ENCODE peak calls at places on chromosomes 5 and 9, in six cellular contexts. M is left kidney; C is activated CD8-positive, alpha-beta memory T cell treated with anti-CD3 and anti-CD28 coated beads, Interleukin-2, amount 50 U/mL, for 48 hours; R is NCI-H748 treated with DMSO at 0.1 percent for 48 hours; P is fibroblast of the aortic adventitia; A is ELF-1. Z is an unnamed sample.

GRCh38 chr5:175060264-175060663 is 335.9 kb downstream of the MSX2 start:
- DNase-seq in M (no peak), C (no peak), R (peak; percentile 57), P (no peak), A (no peak), Z (no peak)

GRCh38 chr5:168364738-168365550 is 73.5 kb downstream of the WWC1 start:
- DNase-seq in M (peak; percentile 42), C (no peak), R (no peak), P (peak; percentile 49), A (peak; percentile 95), Z (no peak)

GRCh38 chr5:173592050-173592669 is 24.3 kb downstream of the BOD1 start:
- DNase-seq in M (no peak), C (no peak), R (no peak), P (no peak), A (no peak), Z (no peak)

GRCh38 chr5:62214701-62215100 is 91.3 kb upstream of the KIF2A start:
- DNase-seq in M (no peak), C (no peak), R (no peak), P (no peak), A (no peak), Z (no peak)

GRCh38 chr9:32260481-32260880 is 124.0 kb upstream of the ACO1 start:
- DNase-seq in M (peak; percentile 92), C (no peak), R (no peak), P (no peak), A (no peak), Z (no peak)

GRCh38 chr5:59356813-59357381 is 536.6 kb downstream of the PDE4D start:
- DNase-seq in M (peak; percentile 55), C (no peak), R (no peak), P (no peak), A (peak; percentile 84), Z (no peak)

GRCh38 chr9:88997646-88998045 is 6.4 kb downstream of the S1PR3 start:
- DNase-seq in M (no peak), C (peak; percentile 34), R (no peak), P (no peak), A (no peak), Z (no peak)

GRCh38 chr9:123863164-123863855 is 66.6 kb downstream of the DENND1A start:
- DNase-seq in M (peak; percentile 54), C (no peak), R (no peak), P (peak; percentile 50), A (no peak), Z (no peak)

GRCh38 chr5:149798466-149798865 is 68.4 kb downstream of the PPARGC1B start:
- DNase-seq in M (no peak), C (no peak), R (no peak), P (no peak), A (no peak), Z (no peak)

GRCh38 chr5:39449572-39449971 is 24.8 kb upstream of the DAB2 start:
- DNase-seq in M (no peak), C (no peak), R (no peak), P (no peak), A (no peak), Z (no peak)

GRCh38 chr9:16145196-16145950 is 592.5 kb downstream of the CCDC171 start:
- DNase-seq in M (peak; percentile 73), C (no peak), R (no peak), P (no peak), A (peak; percentile 74), Z (no peak)

GRCh38 chr5:138305797-138306196 is 25.8 kb downstream of the CDC25C start:
- DNase-seq in M (no peak), C (no peak), R (no peak), P (no peak), A (no peak), Z (no peak)

GRCh38 chr9:79001012-79001411 is 570.8 kb upstream of the TLE4 start:
- DNase-seq in M (no peak), C (no peak), R (no peak), P (no peak), A (no peak), Z (no peak)

GRCh38 chr9:136545065-136545965 is 533 bp downstream of the NOTCH1 start:
- DNase-seq in M (peak; percentile 50), C (peak; percentile 85), R (no peak), P (no peak), A (no peak), Z (peak; percentile 51)

GRCh38 chr9:91771027-91771426 is 179.0 kb downstream of the ROR2 start:
- DNase-seq in M (peak; percentile 58), C (no peak), R (peak; percentile 23), P (peak; percentile 95), A (peak; percentile 47), Z (no peak)

GRCh38 chr5:128060644-128061388 is 22.8 kb upstream of the SLC12A2 start:
- DNase-seq in M (peak; percentile 63), C (no peak), R (no peak), P (no peak), A (no peak), Z (no peak)

GRCh38 chr5:159290741-159291140 is 27.7 kb downstream of the UBLCP1 start:
- DNase-seq in M (peak; percentile 12), C (no peak), R (no peak), P (no peak), A (no peak), Z (no peak)

GRCh38 chr9:111276723-111277122 is 53.3 kb downstream of the OR2K2 start:
- DNase-seq in M (no peak), C (no peak), R (no peak), P (no peak), A (no peak), Z (no peak)

GRCh38 chr5:139394123-139394653 is 716 bp downstream of the PROB1 start:
- DNase-seq in M (peak; percentile 81), C (no peak), R (no peak), P (no peak), A (peak; percentile 62), Z (peak; percentile 28)

GRCh38 chr5:82628364-82628910 is 350.3 kb upstream of the RPS23 start:
- DNase-seq in M (no peak), C (no peak), R (no peak), P (peak; percentile 69), A (no peak), Z (no peak)

GRCh38 chr5:120479066-120479465 is 15.0 kb downstream of the PRR16 start:
- DNase-seq in M (no peak), C (no peak), R (no peak), P (peak; percentile 25), A (no peak), Z (no peak)

GRCh38 chr9:134066546-134066922 is 1.3 kb downstream of the BRD3 start:
- DNase-seq in M (peak; percentile 79), C (no peak), R (no peak), P (peak; percentile 40), A (peak; percentile 43), Z (no peak)

GRCh38 chr9:7879551-7880245 is 80.1 kb upstream of the DMAC1 start:
- DNase-seq in M (peak; percentile 43), C (peak; percentile 63), R (no peak), P (no peak), A (peak; percentile 87), Z (no peak)